ENCODE peak calls at places on chromosomes 3 and 15, in seven cellular contexts. K, V, C, P, B, M and S are unnamed samples.

GRCh38 chr3:25380222-25380739 is 47.8 kb upstream of the RARB start:
- DNase-seq in M (no peak), P (no peak), V (no peak), B (no peak), K (no peak), C (no peak), S (no peak)

GRCh38 chr15:50458301-50458700 is 34.1 kb downstream of the USP8 start:
- DNase-seq in M (no peak), K (no peak), V (no peak), B (no peak), C (no peak), P (no peak), S (no peak)

GRCh38 chr3:13493867-13494441 is 13.8 kb downstream of the HDAC11 start:
- DNase-seq in P (no peak), K (no peak), C (no peak), V (no peak), B (no peak), M (no peak), S (no peak)

GRCh38 chr15:85277847-85278246 is 102.6 kb upstream of the AKAP13 start:
- DNase-seq in K (no peak), B (no peak), C (no peak), P (no peak), V (no peak), M (no peak), S (no peak)

GRCh38 chr3:166478356-166478755 is 641.1 kb upstream of the BCHE start:
- DNase-seq in V (no peak), B (no peak), M (no peak), P (no peak), C (no peak), K (no peak), S (no peak)

GRCh38 chr3:38254872-38255271 is 10.7 kb upstream of the SLC22A13 start:
- DNase-seq in M (no peak), V (no peak), B (no peak), K (no peak), C (no peak), P (no peak), S (no peak)

GRCh38 chr3:79661866-79662265 is 105.9 kb downstream of the ROBO1 start:
- DNase-seq in V (no peak), C (no peak), B (no peak), P (no peak), M (no peak), K (no peak), S (no peak)

GRCh38 chr15:72402726-72403125 is 4.6 kb downstream of the TMEM202 start:
- DNase-seq in B (no peak), M (no peak), V (no peak), K (no peak), C (no peak), P (no peak), S (no peak)

GRCh38 chr3:38029400-38030125 is at the start of gene PLCD1:
- DNase-seq in C (no peak), V (peak), M (peak), P (peak), K (no peak), B (peak), S (no peak)

GRCh38 chr3:126969586-126969985 is 13.3 kb upstream of the PLXNA1 start:
- DNase-seq in M (no peak), K (no peak), P (no peak), V (no peak), B (no peak), C (no peak), S (no peak)

GRCh38 chr15:51576451-51576850 is 46.1 kb downstream of the DMXL2 start:
- DNase-seq in M (no peak), P (no peak), V (no peak), B (no peak), C (no peak), K (no peak), S (no peak)

GRCh38 chr15:74387141-74387541 is 19.7 kb upstream of the CYP11A1 start:
- DNase-seq in B (no peak), C (no peak), K (no peak), V (no peak), M (no peak), P (peak), S (no peak)

GRCh38 chr3:69251078-69251805 is 128.8 kb upstream of the LMOD3 start:
- DNase-seq in C (no peak), V (no peak), K (no peak), M (no peak), B (no peak), P (no peak), S (no peak)

GRCh38 chr3:13203398-13204176 is 130.4 kb upstream of the IQSEC1 start:
- DNase-seq in K (no peak), V (no peak), M (no peak), B (no peak), C (no peak), P (no peak), S (no peak)

GRCh38 chr3:65671004-65671403 is 367.7 kb downstream of the MAGI1 start:
- DNase-seq in K (no peak), B (no peak), P (no peak), C (no peak), M (no peak), V (no peak), S (no peak)

GRCh38 chr3:189186093-189186492 is 14.3 kb downstream of the TPRG1 start:
- DNase-seq in P (no peak), C (no peak), M (no peak), V (no peak), K (no peak), B (no peak), S (no peak)

GRCh38 chr3:64291345-64291744 is 66.1 kb upstream of the PRICKLE2 start:
- DNase-seq in P (no peak), K (no peak), C (peak), M (peak), V (peak), B (peak), S (no peak)

GRCh38 chr3:190892328-190893011 is 30.0 kb upstream of the GMNC start:
- DNase-seq in K (no peak), V (no peak), M (no peak), P (no peak), C (no peak), B (no peak), S (no peak)

GRCh38 chr15:82184355-82184754 is 78.2 kb downstream of the EFL1 start:
- DNase-seq in P (no peak), K (no peak), V (no peak), B (no peak), C (no peak), M (no peak), S (no peak)

DNA sequence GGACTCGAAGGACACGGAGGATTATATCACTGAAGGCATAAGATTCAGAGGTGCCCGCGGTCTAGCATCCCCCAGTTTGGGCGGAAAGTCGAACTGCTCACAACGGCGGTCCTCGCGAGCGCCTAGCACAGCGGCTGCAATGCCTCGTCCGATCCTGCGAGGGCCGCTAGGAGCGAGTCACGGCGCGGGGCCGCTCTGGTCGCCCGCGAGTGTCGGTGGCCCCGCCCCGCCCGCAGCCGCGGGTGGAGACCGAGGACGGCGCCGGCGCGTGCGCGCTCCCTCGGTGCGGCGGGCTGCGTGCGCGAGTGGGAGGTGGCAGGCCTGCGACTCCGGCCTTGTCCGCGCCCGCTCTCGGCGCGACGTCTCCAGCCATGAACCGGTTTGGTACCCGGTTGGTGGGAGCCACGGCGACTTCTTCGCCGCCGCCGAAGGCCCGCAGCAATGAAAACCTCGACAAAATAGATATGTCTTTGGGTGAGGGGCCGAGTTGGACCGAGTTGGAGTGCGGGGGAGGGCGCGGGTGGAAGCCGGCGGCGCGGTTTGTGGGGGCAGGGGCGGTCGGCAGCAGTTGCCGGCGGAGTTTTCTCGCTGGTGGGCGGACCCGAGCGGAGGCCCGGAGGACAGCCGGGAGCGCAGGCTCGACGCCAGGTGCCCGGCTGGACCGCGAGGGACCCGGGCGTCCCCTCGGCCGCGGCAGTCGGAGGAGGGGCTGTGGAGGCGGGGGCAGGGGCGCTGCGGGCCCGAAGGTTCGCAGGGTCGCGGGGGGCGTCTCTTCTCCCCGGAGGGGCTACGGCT is at the start of gene FYTTD1:
- DNase-seq in K (no peak), C (peak), V (peak), B (peak), M (peak), P (peak), S (peak)
- TF ChIP-seq POLR2A in K (peak), C (peak), V (peak), B (peak), M (peak), P (no peak), S (no peak)

DNA sequence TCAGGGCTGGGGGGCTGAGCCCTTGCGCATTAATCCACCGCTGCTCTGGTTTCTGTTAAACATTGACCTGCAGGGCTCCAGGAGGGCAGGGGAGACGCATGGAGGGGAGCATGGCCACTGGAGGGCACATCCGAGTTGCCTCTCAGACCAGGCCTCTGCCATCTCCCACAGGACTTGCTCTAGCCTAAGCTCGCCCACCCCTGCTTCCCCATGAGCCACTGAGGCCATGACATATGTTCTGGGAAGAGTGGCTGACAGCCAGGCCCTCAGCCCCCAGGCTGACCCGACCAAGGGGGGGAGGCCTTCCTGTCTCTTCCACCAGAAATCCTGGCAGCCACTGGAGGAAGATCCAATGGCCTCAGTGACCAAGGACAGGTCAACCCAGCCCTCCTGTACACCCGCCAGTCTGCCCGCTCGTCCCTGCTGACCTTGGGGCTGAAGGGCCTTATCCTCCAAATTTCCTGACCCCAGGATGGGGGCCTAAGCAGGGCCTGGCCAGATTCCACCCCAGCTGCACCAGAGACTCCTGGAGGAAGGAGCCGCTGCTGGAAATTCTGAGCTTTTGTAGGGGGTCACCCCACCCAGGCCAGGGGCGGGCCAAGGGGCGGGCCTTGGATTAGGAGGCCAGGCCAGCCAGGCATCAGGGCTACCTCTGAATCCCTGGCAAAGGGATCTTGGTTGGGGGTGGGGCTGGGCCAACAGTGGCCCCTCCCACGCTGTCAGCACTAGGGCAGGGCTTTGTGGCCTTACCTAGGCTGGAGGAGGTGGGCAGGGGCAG is at the start of gene HYAL1:
- DNase-seq in V (peak), K (no peak), P (no peak), M (peak), C (no peak), B (peak), S (no peak)
- TF ChIP-seq POLR2A in V (no peak), K (no peak), P (no peak), M (no peak), C (no peak), B (no peak), S (no peak)

GRCh38 chr15:88479169-88479568 is 11.7 kb downstream of the MRPS11 start:
- DNase-seq in B (no peak), C (no peak), M (no peak), K (no peak), P (no peak), V (no peak), S (no peak)

GRCh38 chr15:88477885-88478284 is 10.4 kb downstream of the MRPS11 start:
- DNase-seq in M (no peak), C (no peak), B (no peak), P (no peak), V (no peak), K (no peak), S (no peak)

GRCh38 chr15:88477126-88477525 is 9.6 kb downstream of the MRPS11 start:
- DNase-seq in V (no peak), C (no peak), B (no peak), P (no peak), K (no peak), M (no peak), S (no peak)

GRCh38 chr15:88480981-88481380 is 13.5 kb downstream of the MRPS11 start:
- DNase-seq in K (no peak), C (no peak), V (no peak), M (no peak), P (no peak), B (no peak), S (no peak)

GRCh38 chr15:88476635-88477038 is 9.1 kb downstream of the MRPS11 start:
- DNase-seq in C (peak), B (peak), V (no peak), K (no peak), M (peak), P (no peak), S (no peak)
- TF ChIP-seq POLR2A in C (no peak), B (no peak), V (no peak), K (no peak), M (no peak), P (no peak), S (no peak)

GRCh38 chr15:40906101-40906946 is 12.1 kb downstream of the VPS18 start:
- DNase-seq in B (peak), M (peak), K (no peak), V (peak), P (peak), C (peak), S (peak)
- TF ChIP-seq POLR2A in B (no peak), M (no peak), K (peak), V (no peak), P (peak), C (peak), S (no peak)

GRCh38 chr15:90839187-90840071 is 29.0 kb upstream of the FURIN start:
- DNase-seq in C (no peak), B (no peak), V (no peak), P (peak), K (no peak), M (no peak), S (peak)

GRCh38 chr15:90838544-90838943 is 29.8 kb upstream of the FURIN start:
- DNase-seq in C (no peak), B (no peak), K (no peak), M (no peak), V (no peak), P (no peak), S (no peak)

GRCh38 chr15:90840157-90840855 is 28.1 kb upstream of the FURIN start:
- DNase-seq in V (no peak), K (no peak), B (no peak), P (no peak), C (no peak), M (no peak), S (no peak)

GRCh38 chr15:90838066-90838465 is 30.3 kb upstream of the FURIN start:
- DNase-seq in K (no peak), C (no peak), B (no peak), P (peak), V (no peak), M (no peak), S (no peak)

GRCh38 chr15:90840954-90841353 is 27.4 kb upstream of the FURIN start:
- DNase-seq in M (no peak), K (no peak), V (no peak), P (no peak), B (no peak), C (no peak), S (no peak)
- TF ChIP-seq POLR2A in M (no peak), K (no peak), V (no peak), P (no peak), B (no peak), C (no peak), S (no peak)

DNA sequence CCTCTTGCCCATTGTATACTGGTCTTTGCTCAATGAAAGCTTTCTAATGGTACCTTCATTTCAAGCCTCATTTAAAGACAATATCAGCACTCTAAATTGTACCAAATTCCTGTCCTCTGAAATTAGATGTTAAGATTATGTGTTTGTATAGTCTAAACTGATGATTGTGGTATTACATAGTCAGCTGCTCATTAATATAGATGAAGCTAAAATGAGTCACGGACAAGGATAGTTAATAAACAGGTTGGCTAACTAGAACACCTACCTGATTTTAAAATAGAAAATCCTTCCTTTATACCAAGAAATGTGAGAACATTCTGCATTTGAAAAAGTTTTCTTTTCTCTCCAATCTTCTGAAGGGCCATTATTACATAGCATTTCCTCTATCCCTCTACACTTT is 2.9 kb downstream of the PRKCI start:
- DNase-seq in K (no peak), B (no peak), C (no peak), V (no peak), M (no peak), P (no peak), S (no peak)
- TF ChIP-seq POLR2A in K (no peak), B (no peak), C (no peak), V (no peak), M (no peak), P (no peak), S (no peak)

GRCh38 chr3:150256782-150257181 is 151.3 kb upstream of the TSC22D2 start:
- DNase-seq in B (no peak), P (no peak), K (no peak), M (no peak), V (no peak), C (no peak), S (no peak)
- TF ChIP-seq POLR2A in B (no peak), P (no peak), K (no peak), M (no peak), V (no peak), C (no peak), S (no peak)